ENCODE peak calls at places on chromosomes 4 and X, in nine cellular contexts. E is T-helper 1 cell; L is D341Med; Z is posterior cingulate gyrus; I is NCI-H2171 treated with DMSO at 0.1 percent for 48 hours; Q is heart left ventricle; S is cardiac muscle cell; H is activated naive CD8-positive, alpha-beta T cell treated with anti-CD3 and anti-CD28 coated beads, Interleukin-2, amount 50 U/mL, for 24 hours; P is stimulated activated CD4-positive, alpha-beta T cell treated with anti-CD3 and anti-CD28 coated beads, Interleukin-2, amount 100 ng/mL, for 48 hours. B is an unnamed sample.

GRCh38 chr4:183638436-183638835 is 20.5 kb downstream of the RWDD4 start:
- DNase-seq in Q (no peak), E (no peak), P (no peak), Z (no peak), H (no peak), S (no peak), I (no peak), L (no peak), B (no peak)

GRCh38 chr4:119543187-119543586 is 85.4 kb downstream of the PDE5A start:
- DNase-seq in E (no peak), L (no peak), S (no peak), Q (no peak), Z (no peak), P (no peak), I (no peak), H (no peak), B (no peak)

GRCh38 chrX:119008122-119008744 is 33.8 kb downstream of the LONRF3 start:
- DNase-seq in S (peak; percentile 50), P (peak; percentile 43), Q (no peak), H (peak; percentile 37), E (peak; percentile 12), Z (peak; percentile 39), L (peak; percentile 48), I (peak; percentile 0), B (peak; percentile 28)

GRCh38 chr4:53575552-53575951 is 15.7 kb downstream of the LNX1 start:
- DNase-seq in P (no peak), Q (no peak), I (no peak), L (no peak), Z (no peak), S (no peak), H (no peak), E (no peak), B (no peak)

GRCh38 chr4:13705521-13706035 is 78.1 kb upstream of the BOD1L1 start:
- DNase-seq in E (no peak), S (no peak), P (no peak), Z (no peak), L (no peak), Q (peak; percentile 56), H (no peak), I (no peak), B (no peak)

GRCh38 chrX:49129427-49129826 is 5.9 kb upstream of the GPKOW start:
- DNase-seq in E (no peak), S (no peak), P (no peak), H (no peak), I (no peak), Q (no peak), L (no peak), Z (no peak), B (peak; percentile 44)

GRCh38 chr4:41505161-41505653 is 32.8 kb upstream of the LIMCH1 start:
- DNase-seq in H (no peak), E (no peak), I (peak; percentile 76), L (peak; percentile 63), S (no peak), Z (peak; percentile 31), P (no peak), Q (peak; percentile 20), B (no peak)

GRCh38 chr4:8123389-8123788 is 35.2 kb downstream of the ABLIM2 start:
- DNase-seq in P (no peak), Z (no peak), Q (peak; percentile 60), S (peak; percentile 29), E (no peak), L (no peak), I (no peak), H (no peak), B (no peak)

GRCh38 chr4:184460495-184461285 is 13.7 kb downstream of the IRF2 start:
- DNase-seq in P (no peak), Z (no peak), L (no peak), I (no peak), H (no peak), E (no peak), S (no peak), Q (no peak), B (no peak)

GRCh38 chr4:124426279-124426678 is 286.3 kb downstream of the ANKRD50 start:
- DNase-seq in E (no peak), L (no peak), P (no peak), Z (no peak), S (no peak), Q (no peak), I (no peak), H (no peak), B (no peak)

GRCh38 chr4:38489924-38490639 is 173.9 kb upstream of the KLF3 start:
- DNase-seq in Z (peak; percentile 31), H (peak; percentile 18), E (no peak), S (peak; percentile 66), Q (no peak), P (no peak), I (no peak), L (no peak), B (no peak)

GRCh38 chrX:24643116-24643515 is 4.0 kb downstream of the PCYT1B start:
- DNase-seq in S (no peak), P (no peak), E (no peak), H (no peak), I (no peak), Q (no peak), Z (no peak), L (no peak), B (no peak)

GRCh38 chr4:140071806-140072205 is 82.2 kb downstream of the MAML3 start:
- DNase-seq in Q (peak; percentile 46), L (no peak), Z (no peak), P (peak; percentile 36), E (peak; percentile 40), H (peak; percentile 71), I (no peak), S (peak; percentile 98), B (peak; percentile 22)

GRCh38 chr4:109164011-109164410 is 138.4 kb downstream of the COL25A1 start:
- DNase-seq in P (no peak), S (peak; percentile 67), Z (no peak), L (no peak), Q (no peak), I (no peak), H (no peak), E (no peak), B (no peak)

GRCh38 chr4:73885570-73886230 is 16.5 kb downstream of the CXCL1 start:
- DNase-seq in Z (no peak), S (no peak), E (no peak), P (no peak), I (no peak), L (no peak), Q (no peak), H (no peak), B (no peak)

GRCh38 chrX:51336584-51336983 is 4.0 kb downstream of the NUDT10 start:
- DNase-seq in Z (no peak), I (peak; percentile 26), Q (no peak), H (peak; percentile 3), L (peak; percentile 42), S (peak; percentile 52), E (no peak), P (no peak), B (peak; percentile 37)

B was measured in B cell.